ENCODE peak calls at places on chromosomes 13 and 19, in eight cellular contexts. One of them, this sample, is unnamed.

GRCh38 chr13:27273658-27274425 is 3.2 kb downstream of the RASL11A start:
- DNase-seq in body of pancreas: no peak
- DNase-seq in ascending aorta: peak; percentile 38
- DNase-seq in M059J: peak; percentile 46
- DNase-seq in stimulated activated CD4-positive, alpha-beta T cell treated with anti-CD3 and anti-CD28 coated beads, Interleukin-15, amount 100 ng/mL, for 1 hour: no peak
- DNase-seq in GM03348: no peak
- DNase-seq in fibroblast of mammary gland: no peak
- DNase-seq in SK-MEL-5: no peak
- DNase-seq in this sample: no peak

GRCh38 chr13:77545626-77546412 is 10.3 kb downstream of the SCEL start:
- DNase-seq in GM03348: no peak
- DNase-seq in stimulated activated CD4-positive, alpha-beta T cell treated with anti-CD3 and anti-CD28 coated beads, Interleukin-15, amount 100 ng/mL, for 1 hour: no peak
- DNase-seq in M059J: no peak
- DNase-seq in fibroblast of mammary gland: no peak
- DNase-seq in SK-MEL-5: no peak
- DNase-seq in ascending aorta: no peak
- DNase-seq in body of pancreas: no peak
- DNase-seq in this sample: no peak

GRCh38 chr13:30864352-30865130 is 41.5 kb upstream of the MEDAG start:
- DNase-seq in GM03348: peak; percentile 64
- DNase-seq in stimulated activated CD4-positive, alpha-beta T cell treated with anti-CD3 and anti-CD28 coated beads, Interleukin-15, amount 100 ng/mL, for 1 hour: no peak
- DNase-seq in M059J: peak; percentile 89
- DNase-seq in SK-MEL-5: no peak
- DNase-seq in body of pancreas: no peak
- DNase-seq in ascending aorta: no peak
- DNase-seq in fibroblast of mammary gland: peak; percentile 97
- DNase-seq in this sample: no peak

GRCh38 chr19:49437231-49437630 is 4.1 kb downstream of the SLC17A7 start:
- DNase-seq in fibroblast of mammary gland: no peak
- DNase-seq in GM03348: no peak
- DNase-seq in M059J: no peak
- DNase-seq in SK-MEL-5: no peak
- DNase-seq in stimulated activated CD4-positive, alpha-beta T cell treated with anti-CD3 and anti-CD28 coated beads, Interleukin-15, amount 100 ng/mL, for 1 hour: no peak
- DNase-seq in body of pancreas: no peak
- DNase-seq in ascending aorta: no peak
- DNase-seq in this sample: no peak

GRCh38 chr19:39676004-39676403 is 20.3 kb downstream of the LGALS16 start:
- DNase-seq in fibroblast of mammary gland: peak; percentile 3
- DNase-seq in stimulated activated CD4-positive, alpha-beta T cell treated with anti-CD3 and anti-CD28 coated beads, Interleukin-15, amount 100 ng/mL, for 1 hour: no peak
- DNase-seq in body of pancreas: no peak
- DNase-seq in SK-MEL-5: no peak
- DNase-seq in M059J: peak; percentile 29
- DNase-seq in GM03348: no peak
- DNase-seq in ascending aorta: no peak
- DNase-seq in this sample: no peak

GRCh38 chr13:46622013-46622917 is 69.3 kb downstream of the LRCH1 start:
- DNase-seq in GM03348: no peak
- DNase-seq in SK-MEL-5: no peak
- DNase-seq in body of pancreas: no peak
- DNase-seq in stimulated activated CD4-positive, alpha-beta T cell treated with anti-CD3 and anti-CD28 coated beads, Interleukin-15, amount 100 ng/mL, for 1 hour: no peak
- DNase-seq in ascending aorta: no peak
- DNase-seq in fibroblast of mammary gland: no peak
- DNase-seq in M059J: no peak
- DNase-seq in this sample: peak; percentile 69

GRCh38 chr13:30561506-30561905 is 56.2 kb upstream of the USPL1 start:
- DNase-seq in ascending aorta: no peak
- DNase-seq in fibroblast of mammary gland: peak; percentile 25
- DNase-seq in SK-MEL-5: no peak
- DNase-seq in M059J: peak; percentile 32
- DNase-seq in GM03348: no peak
- DNase-seq in stimulated activated CD4-positive, alpha-beta T cell treated with anti-CD3 and anti-CD28 coated beads, Interleukin-15, amount 100 ng/mL, for 1 hour: no peak
- DNase-seq in body of pancreas: no peak
- DNase-seq in this sample: no peak

GRCh38 chr19:54473071-54473941 is at the start of gene CDC42EP5:
- DNase-seq in stimulated activated CD4-positive, alpha-beta T cell treated with anti-CD3 and anti-CD28 coated beads, Interleukin-15, amount 100 ng/mL, for 1 hour: no peak
- DNase-seq in body of pancreas: peak; percentile 60
- DNase-seq in M059J: no peak
- DNase-seq in GM03348: peak; percentile 97
- DNase-seq in fibroblast of mammary gland: peak; percentile 78
- DNase-seq in SK-MEL-5: no peak
- DNase-seq in ascending aorta: no peak
- DNase-seq in this sample: no peak

GRCh38 chr19:52542984-52543664 is 15.7 kb downstream of the ZNF808 start:
- DNase-seq in stimulated activated CD4-positive, alpha-beta T cell treated with anti-CD3 and anti-CD28 coated beads, Interleukin-15, amount 100 ng/mL, for 1 hour: no peak
- DNase-seq in fibroblast of mammary gland: no peak
- DNase-seq in SK-MEL-5: no peak
- DNase-seq in body of pancreas: no peak
- DNase-seq in GM03348: no peak
- DNase-seq in ascending aorta: no peak
- DNase-seq in M059J: peak; percentile 38
- DNase-seq in this sample: no peak

GRCh38 chr19:28213476-28214082 is 999.4 kb downstream of the UQCRFS1 start:
- DNase-seq in M059J: no peak
- DNase-seq in fibroblast of mammary gland: peak; percentile 42
- DNase-seq in body of pancreas: no peak
- DNase-seq in stimulated activated CD4-positive, alpha-beta T cell treated with anti-CD3 and anti-CD28 coated beads, Interleukin-15, amount 100 ng/mL, for 1 hour: no peak
- DNase-seq in SK-MEL-5: peak; percentile 70
- DNase-seq in GM03348: no peak
- DNase-seq in ascending aorta: no peak
- DNase-seq in this sample: no peak

GRCh38 chr13:113550453-113550852 is 34.1 kb upstream of the TFDP1 start:
- DNase-seq in body of pancreas: no peak
- DNase-seq in stimulated activated CD4-positive, alpha-beta T cell treated with anti-CD3 and anti-CD28 coated beads, Interleukin-15, amount 100 ng/mL, for 1 hour: no peak
- DNase-seq in GM03348: no peak
- DNase-seq in ascending aorta: no peak
- DNase-seq in fibroblast of mammary gland: no peak
- DNase-seq in SK-MEL-5: no peak
- DNase-seq in M059J: no peak
- DNase-seq in this sample: no peak

GRCh38 chr13:23778007-23778687 is 111.1 kb downstream of the MIPEP start:
- DNase-seq in SK-MEL-5: no peak
- DNase-seq in body of pancreas: no peak
- DNase-seq in ascending aorta: no peak
- DNase-seq in M059J: no peak
- DNase-seq in fibroblast of mammary gland: peak; percentile 24
- DNase-seq in stimulated activated CD4-positive, alpha-beta T cell treated with anti-CD3 and anti-CD28 coated beads, Interleukin-15, amount 100 ng/mL, for 1 hour: no peak
- DNase-seq in GM03348: no peak
- DNase-seq in this sample: no peak

GRCh38 chr13:20351279-20352022 is 119.3 kb upstream of the GJB6 start:
- DNase-seq in M059J: peak; percentile 79
- DNase-seq in body of pancreas: no peak
- DNase-seq in SK-MEL-5: peak; percentile 70
- DNase-seq in stimulated activated CD4-positive, alpha-beta T cell treated with anti-CD3 and anti-CD28 coated beads, Interleukin-15, amount 100 ng/mL, for 1 hour: no peak
- DNase-seq in ascending aorta: no peak
- DNase-seq in fibroblast of mammary gland: peak; percentile 81
- DNase-seq in GM03348: peak; percentile 65
- DNase-seq in this sample: no peak

GRCh38 chr19:34471906-34472305 is 9.7 kb upstream of the WTIP start:
- DNase-seq in fibroblast of mammary gland: no peak
- DNase-seq in ascending aorta: no peak
- DNase-seq in GM03348: no peak
- DNase-seq in stimulated activated CD4-positive, alpha-beta T cell treated with anti-CD3 and anti-CD28 coated beads, Interleukin-15, amount 100 ng/mL, for 1 hour: no peak
- DNase-seq in M059J: no peak
- DNase-seq in body of pancreas: no peak
- DNase-seq in SK-MEL-5: no peak
- DNase-seq in this sample: no peak

GRCh38 chr13:77584111-77584510 is 48.6 kb downstream of the SCEL start:
- DNase-seq in ascending aorta: no peak
- DNase-seq in body of pancreas: no peak
- DNase-seq in SK-MEL-5: peak; percentile 99
- DNase-seq in GM03348: no peak
- DNase-seq in M059J: no peak
- DNase-seq in fibroblast of mammary gland: no peak
- DNase-seq in stimulated activated CD4-positive, alpha-beta T cell treated with anti-CD3 and anti-CD28 coated beads, Interleukin-15, amount 100 ng/mL, for 1 hour: no peak
- DNase-seq in this sample: no peak

GRCh38 chr19:44931541-44931940 is 10.5 kb upstream of the APOC4 start:
- DNase-seq in body of pancreas: no peak
- DNase-seq in GM03348: no peak
- DNase-seq in SK-MEL-5: no peak
- DNase-seq in stimulated activated CD4-positive, alpha-beta T cell treated with anti-CD3 and anti-CD28 coated beads, Interleukin-15, amount 100 ng/mL, for 1 hour: no peak
- DNase-seq in ascending aorta: no peak
- DNase-seq in M059J: no peak
- DNase-seq in fibroblast of mammary gland: no peak
- DNase-seq in this sample: no peak

GRCh38 chr19:48487944-48488343 is 18.8 kb downstream of the CYTH2 start:
- DNase-seq in ascending aorta: peak; percentile 62
- DNase-seq in GM03348: peak; percentile 87
- DNase-seq in fibroblast of mammary gland: peak; percentile 73
- DNase-seq in stimulated activated CD4-positive, alpha-beta T cell treated with anti-CD3 and anti-CD28 coated beads, Interleukin-15, amount 100 ng/mL, for 1 hour: no peak
- DNase-seq in body of pancreas: peak; percentile 83
- DNase-seq in M059J: peak; percentile 97
- DNase-seq in SK-MEL-5: no peak
- DNase-seq in this sample: no peak

GRCh38 chr13:27794075-27794691 is 1.9 kb downstream of the GSX1 start:
- DNase-seq in GM03348: no peak
- DNase-seq in stimulated activated CD4-positive, alpha-beta T cell treated with anti-CD3 and anti-CD28 coated beads, Interleukin-15, amount 100 ng/mL, for 1 hour: no peak
- DNase-seq in SK-MEL-5: no peak
- DNase-seq in M059J: no peak
- DNase-seq in fibroblast of mammary gland: no peak
- DNase-seq in ascending aorta: no peak
- DNase-seq in body of pancreas: no peak
- DNase-seq in this sample: no peak

GRCh38 chr19:44755219-44755618 is 6.7 kb downstream of the BCL3 start:
- DNase-seq in M059J: no peak
- DNase-seq in GM03348: no peak
- DNase-seq in SK-MEL-5: no peak
- DNase-seq in body of pancreas: peak; percentile 51
- DNase-seq in fibroblast of mammary gland: no peak
- DNase-seq in ascending aorta: no peak
- DNase-seq in stimulated activated CD4-positive, alpha-beta T cell treated with anti-CD3 and anti-CD28 coated beads, Interleukin-15, amount 100 ng/mL, for 1 hour: no peak
- DNase-seq in this sample: no peak

GRCh38 chr19:1154731-1155351 is 19.2 kb downstream of the SBNO2 start:
- DNase-seq in ascending aorta: peak; percentile 76
- DNase-seq in body of pancreas: peak; percentile 82
- DNase-seq in SK-MEL-5: no peak
- DNase-seq in stimulated activated CD4-positive, alpha-beta T cell treated with anti-CD3 and anti-CD28 coated beads, Interleukin-15, amount 100 ng/mL, for 1 hour: no peak
- DNase-seq in GM03348: peak; percentile 97
- DNase-seq in fibroblast of mammary gland: peak; percentile 87
- DNase-seq in M059J: no peak
- DNase-seq in this sample: peak; percentile 12

GRCh38 chr19:4911314-4911713 is 2.0 kb downstream of the UHRF1 start:
- DNase-seq in stimulated activated CD4-positive, alpha-beta T cell treated with anti-CD3 and anti-CD28 coated beads, Interleukin-15, amount 100 ng/mL, for 1 hour: no peak
- DNase-seq in GM03348: no peak
- DNase-seq in fibroblast of mammary gland: no peak
- DNase-seq in body of pancreas: no peak
- DNase-seq in SK-MEL-5: no peak
- DNase-seq in ascending aorta: no peak
- DNase-seq in M059J: peak; percentile 40
- DNase-seq in this sample: no peak

GRCh38 chr13:92224052-92224821 is 825.8 kb downstream of the GPC5 start:
- DNase-seq in SK-MEL-5: no peak
- DNase-seq in body of pancreas: peak; percentile 11
- DNase-seq in fibroblast of mammary gland: peak; percentile 94
- DNase-seq in ascending aorta: no peak
- DNase-seq in M059J: peak; percentile 10
- DNase-seq in GM03348: peak; percentile 60
- DNase-seq in stimulated activated CD4-positive, alpha-beta T cell treated with anti-CD3 and anti-CD28 coated beads, Interleukin-15, amount 100 ng/mL, for 1 hour: no peak
- DNase-seq in this sample: no peak

GRCh38 chr19:55179570-55180484 is at the start of gene SYT5:
- DNase-seq in ascending aorta: no peak
- DNase-seq in stimulated activated CD4-positive, alpha-beta T cell treated with anti-CD3 and anti-CD28 coated beads, Interleukin-15, amount 100 ng/mL, for 1 hour: peak; percentile 25
- DNase-seq in body of pancreas: peak; percentile 29
- DNase-seq in M059J: peak; percentile 33
- DNase-seq in GM03348: peak; percentile 79
- DNase-seq in SK-MEL-5: no peak
- DNase-seq in fibroblast of mammary gland: no peak
- DNase-seq in this sample: peak; percentile 53

GRCh38 chr13:112814905-112815585 is 125.2 kb downstream of the ATP11A start:
- DNase-seq in SK-MEL-5: no peak
- DNase-seq in body of pancreas: no peak
- DNase-seq in M059J: peak; percentile 49
- DNase-seq in GM03348: peak; percentile 48
- DNase-seq in ascending aorta: no peak
- DNase-seq in fibroblast of mammary gland: no peak
- DNase-seq in stimulated activated CD4-positive, alpha-beta T cell treated with anti-CD3 and anti-CD28 coated beads, Interleukin-15, amount 100 ng/mL, for 1 hour: no peak
- DNase-seq in this sample: no peak

GRCh38 chr13:19818223-19818842 is 35.6 kb upstream of the PSPC1 start:
- DNase-seq in stimulated activated CD4-positive, alpha-beta T cell treated with anti-CD3 and anti-CD28 coated beads, Interleukin-15, amount 100 ng/mL, for 1 hour: no peak
- DNase-seq in ascending aorta: no peak
- DNase-seq in fibroblast of mammary gland: peak; percentile 11
- DNase-seq in body of pancreas: peak; percentile 41
- DNase-seq in GM03348: no peak
- DNase-seq in SK-MEL-5: peak; percentile 75
- DNase-seq in M059J: no peak
- DNase-seq in this sample: no peak

GRCh38 chr13:76425930-76426329 is 460.3 kb downstream of the KCTD12 start:
- DNase-seq in M059J: no peak
- DNase-seq in body of pancreas: peak; percentile 3
- DNase-seq in stimulated activated CD4-positive, alpha-beta T cell treated with anti-CD3 and anti-CD28 coated beads, Interleukin-15, amount 100 ng/mL, for 1 hour: no peak
- DNase-seq in GM03348: peak; percentile 22
- DNase-seq in fibroblast of mammary gland: peak; percentile 95
- DNase-seq in ascending aorta: no peak
- DNase-seq in SK-MEL-5: no peak
- DNase-seq in this sample: no peak

GRCh38 chr19:48780684-48781391 is 25.5 kb downstream of the FGF21 start:
- DNase-seq in fibroblast of mammary gland: peak; percentile 59
- DNase-seq in ascending aorta: no peak
- DNase-seq in SK-MEL-5: peak; percentile 73
- DNase-seq in stimulated activated CD4-positive, alpha-beta T cell treated with anti-CD3 and anti-CD28 coated beads, Interleukin-15, amount 100 ng/mL, for 1 hour: no peak
- DNase-seq in GM03348: no peak
- DNase-seq in M059J: peak; percentile 76
- DNase-seq in body of pancreas: peak; percentile 88
- DNase-seq in this sample: no peak

GRCh38 chr19:34257559-34257924 is 3.2 kb downstream of the GARRE1 start:
- DNase-seq in M059J: no peak
- DNase-seq in SK-MEL-5: no peak
- DNase-seq in stimulated activated CD4-positive, alpha-beta T cell treated with anti-CD3 and anti-CD28 coated beads, Interleukin-15, amount 100 ng/mL, for 1 hour: no peak
- DNase-seq in GM03348: no peak
- DNase-seq in body of pancreas: no peak
- DNase-seq in fibroblast of mammary gland: no peak
- DNase-seq in ascending aorta: no peak
- DNase-seq in this sample: no peak

GRCh38 chr13:51892657-51893056 is 30.9 kb downstream of the CCDC70 start:
- DNase-seq in fibroblast of mammary gland: no peak
- DNase-seq in M059J: no peak
- DNase-seq in GM03348: no peak
- DNase-seq in stimulated activated CD4-positive, alpha-beta T cell treated with anti-CD3 and anti-CD28 coated beads, Interleukin-15, amount 100 ng/mL, for 1 hour: no peak
- DNase-seq in ascending aorta: no peak
- DNase-seq in body of pancreas: no peak
- DNase-seq in SK-MEL-5: no peak
- DNase-seq in this sample: no peak

This sample was measured in NCI-H146.